ENCODE peak calls at places on chromosome X, in four cellular contexts. One of them, this sample, is unnamed.

GRCh38 chrX:47080915-47081236 is 2.6 kb downstream of the RGN start:
- DNase-seq in NCI-H1092: no peak
- DNase-seq in EL: no peak
- DNase-seq in non-pigmented ciliary epithelial cell: no peak
- DNase-seq in this sample: no peak

GRCh38 chrX:108537005-108537404 is 97.4 kb downstream of the COL4A5 start:
- DNase-seq in EL: peak
- DNase-seq in non-pigmented ciliary epithelial cell: no peak
- DNase-seq in NCI-H1092: peak
- DNase-seq in this sample: no peak

GRCh38 chrX:72030431-72030830 is 101.3 kb downstream of the RTL5 start:
- DNase-seq in EL: no peak
- DNase-seq in non-pigmented ciliary epithelial cell: no peak
- DNase-seq in NCI-H1092: no peak
- DNase-seq in this sample: no peak

GRCh38 chrX:86830685-86831084 is 682.4 kb downstream of the DACH2 start:
- DNase-seq in EL: no peak
- DNase-seq in NCI-H1092: no peak
- DNase-seq in non-pigmented ciliary epithelial cell: no peak
- DNase-seq in this sample: no peak

GRCh38 chrX:136780738-136781137 is at the start of gene ARHGEF6:
- DNase-seq in NCI-H1092: no peak
- DNase-seq in non-pigmented ciliary epithelial cell: no peak
- DNase-seq in EL: peak
- DNase-seq in this sample: no peak

GRCh38 chrX:31550169-31550568 is 478.3 kb upstream of the FTHL17 start:
- DNase-seq in EL: no peak
- DNase-seq in NCI-H1092: no peak
- DNase-seq in non-pigmented ciliary epithelial cell: no peak
- DNase-seq in this sample: no peak

GRCh38 chrX:6456196-6456595 is 78.7 kb downstream of the VCX3A start:
- DNase-seq in non-pigmented ciliary epithelial cell: no peak
- DNase-seq in NCI-H1092: no peak
- DNase-seq in EL: no peak
- DNase-seq in this sample: no peak

GRCh38 chrX:106100442-106100841 is 61.9 kb upstream of the SERPINA7 start:
- DNase-seq in non-pigmented ciliary epithelial cell: no peak
- DNase-seq in EL: no peak
- DNase-seq in NCI-H1092: no peak
- DNase-seq in this sample: no peak

GRCh38 chrX:119181491-119181890 is 53.9 kb upstream of the KIAA1210 start:
- DNase-seq in NCI-H1092: no peak
- DNase-seq in EL: peak
- DNase-seq in non-pigmented ciliary epithelial cell: no peak
- DNase-seq in this sample: no peak

GRCh38 chrX:19886888-19887531 is 390 bp downstream of the SH3KBP1 start:
- DNase-seq in non-pigmented ciliary epithelial cell: no peak
- DNase-seq in EL: peak
- DNase-seq in NCI-H1092: no peak
- DNase-seq in this sample: no peak

GRCh38 chrX:13843150-13843721 is 26.3 kb upstream of the GPM6B start:
- DNase-seq in non-pigmented ciliary epithelial cell: no peak
- DNase-seq in NCI-H1092: no peak
- DNase-seq in EL: no peak
- DNase-seq in this sample: no peak

GRCh38 chrX:148609766-148610698 is 109.6 kb downstream of the AFF2 start:
- DNase-seq in non-pigmented ciliary epithelial cell: no peak
- DNase-seq in NCI-H1092: no peak
- DNase-seq in EL: no peak
- DNase-seq in this sample: no peak

GRCh38 chrX:54089191-54089590 is 44.9 kb upstream of the PHF8 start:
- DNase-seq in non-pigmented ciliary epithelial cell: no peak
- DNase-seq in NCI-H1092: no peak
- DNase-seq in EL: no peak
- DNase-seq in this sample: no peak

GRCh38 chrX:96682516-96682915 is 2.1 kb upstream of the DIAPH2 start:
- DNase-seq in NCI-H1092: no peak
- DNase-seq in non-pigmented ciliary epithelial cell: no peak
- DNase-seq in EL: no peak
- DNase-seq in this sample: no peak

GRCh38 chrX:57678686-57679428 is 1.2 kb downstream of the NLRP2B start:
- DNase-seq in non-pigmented ciliary epithelial cell: no peak
- DNase-seq in NCI-H1092: no peak
- DNase-seq in EL: no peak
- DNase-seq in this sample: no peak

GRCh38 chrX:149570668-149571067 is 16.6 kb downstream of the MAGEA9B start:
- DNase-seq in NCI-H1092: no peak
- DNase-seq in EL: peak
- DNase-seq in non-pigmented ciliary epithelial cell: peak
- DNase-seq in this sample: peak

GRCh38 chrX:100870527-100870926 is 3.6 kb downstream of the NOX1 start:
- DNase-seq in non-pigmented ciliary epithelial cell: no peak
- DNase-seq in NCI-H1092: no peak
- DNase-seq in EL: no peak
- DNase-seq in this sample: no peak

GRCh38 chrX:93673869-93674271 is at the start of gene FAM133A:
- DNase-seq in EL: no peak
- DNase-seq in non-pigmented ciliary epithelial cell: peak
- DNase-seq in NCI-H1092: no peak
- DNase-seq in this sample: no peak

This sample was measured in epithelial cell of prostate.